ENCODE peak calls at places on chromosome 15, in eight cellular contexts. G is WTC11, H is GM12878, W is endothelial cell of umbilical vein, I is K562, J is SK-N-SH, Z is H1, P is A549. L is an unnamed sample.

GRCh38 chr15:57387011-57387410 is 10.7 kb downstream of the CGNL1 start:
- DNase-seq in G (no peak), H (no peak), W (no peak), I (no peak), J (no peak), Z (no peak), P (no peak), L (no peak)

GRCh38 chr15:58444658-58445332 is 13.0 kb downstream of the LIPC start:
- DNase-seq in G (no peak), H (no peak), W (peak), I (no peak), J (no peak), Z (no peak), P (no peak), L (peak)

GRCh38 chr15:100284701-100285100 is 57.1 kb downstream of the ADAMTS17 start:
- DNase-seq in G (no peak), H (no peak), W (no peak), I (no peak), J (no peak), Z (no peak), P (no peak), L (no peak)

GRCh38 chr15:59200560-59200959 is 6.1 kb upstream of the LDHAL6B start:
- DNase-seq in G (no peak), H (no peak), W (no peak), I (no peak), J (no peak), Z (no peak), P (no peak), L (no peak)

GRCh38 chr15:38028869-38029268 is 94.4 kb downstream of the TMCO5A start:
- DNase-seq in G (no peak), H (no peak), W (no peak), I (no peak), J (no peak), Z (no peak), P (no peak), L (no peak)

GRCh38 chr15:59138243-59138642 is 33.3 kb downstream of the CCNB2 start:
- DNase-seq in G (peak), H (no peak), W (peak), I (peak), J (peak), Z (peak), P (peak), L (peak)

GRCh38 chr15:66748320-66748779 is 46.3 kb downstream of the SMAD6 start:
- DNase-seq in G (no peak), H (no peak), W (peak), I (no peak), J (no peak), Z (peak), P (no peak), L (no peak)

GRCh38 chr15:33067456-33067855 is 127.1 kb downstream of the FMN1 start:
- DNase-seq in G (no peak), H (no peak), W (no peak), I (no peak), J (no peak), Z (no peak), P (no peak), L (no peak)

GRCh38 chr15:31397851-31398661 is 71.4 kb downstream of the KLF13 start:
- DNase-seq in G (no peak), H (no peak), W (no peak), I (no peak), J (peak), Z (no peak), P (no peak), L (no peak)

GRCh38 chr15:91824256-91824655 is 29.3 kb upstream of the SLCO3A1 start:
- DNase-seq in G (no peak), H (no peak), W (no peak), I (no peak), J (no peak), Z (no peak), P (no peak), L (no peak)

GRCh38 chr15:81308260-81308659 is 15.7 kb downstream of the STARD5 start:
- DNase-seq in G (no peak), H (no peak), W (no peak), I (no peak), J (no peak), Z (no peak), P (no peak), L (no peak)

GRCh38 chr15:59594493-59594942 is 17.1 kb upstream of the GCNT3 start:
- DNase-seq in G (no peak), H (no peak), W (peak), I (no peak), J (no peak), Z (no peak), P (peak), L (no peak)

GRCh38 chr15:25568751-25569150 is 129.9 kb upstream of the UBE3A start:
- DNase-seq in G (no peak), H (no peak), W (no peak), I (no peak), J (no peak), Z (no peak), P (no peak), L (no peak)

GRCh38 chr15:62769604-62770003 is 272.9 kb upstream of the TPM1 start:
- DNase-seq in G (no peak), H (no peak), W (no peak), I (no peak), J (no peak), Z (no peak), P (no peak), L (no peak)

GRCh38 chr15:90571063-90571541 is 41.4 kb downstream of the CRTC3 start:
- DNase-seq in G (no peak), H (no peak), W (no peak), I (peak), J (no peak), Z (no peak), P (no peak), L (peak)

GRCh38 chr15:74383695-74384565 is 16.5 kb upstream of the CYP11A1 start:
- DNase-seq in G (no peak), H (peak), W (no peak), I (peak), J (no peak), Z (no peak), P (no peak), L (no peak)

GRCh38 chr15:67253517-67254237 is 784 bp downstream of the AAGAB start:
- DNase-seq in G (no peak), H (no peak), W (no peak), I (peak), J (peak), Z (no peak), P (peak), L (no peak)

GRCh38 chr15:81155375-81156218 is 21.5 kb downstream of the CFAP161 start:
- DNase-seq in G (no peak), H (no peak), W (peak), I (peak), J (peak), Z (no peak), P (peak), L (peak)

GRCh38 chr15:33152502-33153109 is 41.9 kb downstream of the FMN1 start:
- DNase-seq in G (no peak), H (no peak), W (no peak), I (no peak), J (no peak), Z (no peak), P (no peak), L (peak)

GRCh38 chr15:29613951-29614382 is 208.3 kb downstream of the TJP1 start:
- DNase-seq in G (peak), H (no peak), W (no peak), I (peak), J (peak), Z (no peak), P (peak), L (peak)

GRCh38 chr15:32683906-32684584 is 33.8 kb upstream of the GREM1 start:
- DNase-seq in G (no peak), H (no peak), W (peak), I (no peak), J (no peak), Z (no peak), P (no peak), L (peak)

GRCh38 chr15:101451192-101451799 is 38.2 kb downstream of the PCSK6 start:
- DNase-seq in G (no peak), H (no peak), W (no peak), I (peak), J (peak), Z (no peak), P (no peak), L (peak)

GRCh38 chr15:88995449-88995848 is 82.3 kb upstream of the MFGE8 start:
- DNase-seq in G (no peak), H (no peak), W (no peak), I (no peak), J (no peak), Z (no peak), P (no peak), L (no peak)

DNA sequence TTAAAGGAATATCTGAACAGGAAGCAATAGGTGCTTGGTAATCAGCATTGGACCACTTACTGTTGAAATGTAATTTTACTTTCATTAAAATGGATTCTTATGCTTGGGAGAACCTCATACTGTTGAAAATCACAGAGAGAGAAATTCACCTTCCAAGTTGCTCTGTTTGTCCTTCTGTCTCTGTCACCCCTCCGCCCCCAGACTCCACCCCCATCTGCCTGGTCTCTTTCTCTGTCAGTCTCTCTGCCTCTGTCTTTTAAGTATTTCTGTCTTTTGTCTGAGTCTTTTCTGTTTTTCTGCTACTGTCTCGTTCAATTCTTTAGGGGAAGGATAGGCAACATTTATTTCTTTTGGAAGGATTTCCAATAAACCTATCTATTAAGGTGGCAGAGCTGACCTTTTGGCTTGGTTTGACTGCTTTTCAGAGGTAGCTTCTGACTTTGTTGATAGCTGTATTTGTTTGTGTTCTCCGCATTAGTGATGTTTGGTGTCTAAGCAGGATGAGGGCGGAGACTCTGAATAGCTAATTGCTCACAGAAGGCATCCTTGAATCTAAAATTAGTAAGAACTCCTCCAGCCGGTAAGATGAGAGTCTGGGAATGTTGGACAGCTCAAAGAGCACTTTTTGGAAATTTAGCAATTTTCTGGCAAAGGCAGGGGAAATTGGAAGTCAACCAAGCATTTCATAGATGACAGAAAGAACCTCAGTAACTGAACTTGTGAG is 174.2 kb downstream of the KLHL25 start:
- DNase-seq in G (no peak), H (no peak), W (peak), I (no peak), J (no peak), Z (no peak), P (no peak), L (no peak)
- TF ChIP-seq MAX in G (no peak), H (no peak), W (no peak), I (no peak), J (no peak), Z (no peak), P (no peak), L (no peak)

DNA sequence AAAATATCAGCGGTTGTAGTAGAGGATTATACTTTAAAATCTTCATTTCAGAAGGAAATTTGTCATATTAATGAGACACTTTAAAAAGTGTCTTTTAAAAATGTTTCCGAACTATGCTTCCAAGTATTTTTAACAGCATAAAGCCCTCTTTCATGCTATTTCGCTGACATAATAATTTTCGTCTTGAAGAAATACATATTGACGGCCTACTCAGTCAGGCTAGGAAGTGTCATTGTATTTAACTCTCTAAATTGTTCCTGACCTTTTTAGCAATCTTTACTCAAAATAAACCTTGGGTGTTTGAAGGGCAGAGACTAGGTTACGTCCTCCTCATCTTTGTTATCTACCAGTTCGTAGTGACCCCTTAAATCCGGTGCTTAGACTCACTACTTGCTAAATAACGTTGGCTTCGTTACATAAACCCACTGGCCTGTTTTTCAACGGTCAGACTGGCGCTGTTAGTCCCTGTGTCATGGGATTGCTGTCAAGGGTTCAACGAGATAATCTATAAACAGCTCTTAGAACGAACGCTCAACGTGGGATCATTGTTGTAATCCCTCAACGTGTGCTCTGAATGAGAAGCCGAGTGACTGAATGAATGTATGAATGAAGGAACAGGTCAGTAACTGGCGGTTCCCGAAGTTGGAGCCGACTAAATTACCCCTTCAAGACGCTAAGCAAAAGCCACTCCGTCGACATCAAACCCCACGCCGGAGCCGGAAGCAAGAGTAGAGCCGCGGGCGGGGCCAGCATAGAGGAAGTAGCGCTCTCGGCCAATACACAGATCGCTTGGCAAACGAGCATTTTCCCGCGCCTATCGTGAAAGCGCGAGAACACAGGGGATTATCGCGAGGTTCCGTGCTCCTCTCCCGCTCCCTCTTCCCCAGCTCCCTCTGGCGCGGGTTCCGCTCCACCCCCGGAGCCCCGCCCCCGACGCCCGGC is 516 bp upstream of the LRRC28 start:
- DNase-seq in G (peak), H (peak), W (peak), I (peak), J (peak), Z (peak), P (peak), L (peak)
- TF ChIP-seq CTCF in G (no peak), H (no peak), W (no peak), I (no peak), J (no peak), Z (no peak), P (no peak), L (no peak)

DNA sequence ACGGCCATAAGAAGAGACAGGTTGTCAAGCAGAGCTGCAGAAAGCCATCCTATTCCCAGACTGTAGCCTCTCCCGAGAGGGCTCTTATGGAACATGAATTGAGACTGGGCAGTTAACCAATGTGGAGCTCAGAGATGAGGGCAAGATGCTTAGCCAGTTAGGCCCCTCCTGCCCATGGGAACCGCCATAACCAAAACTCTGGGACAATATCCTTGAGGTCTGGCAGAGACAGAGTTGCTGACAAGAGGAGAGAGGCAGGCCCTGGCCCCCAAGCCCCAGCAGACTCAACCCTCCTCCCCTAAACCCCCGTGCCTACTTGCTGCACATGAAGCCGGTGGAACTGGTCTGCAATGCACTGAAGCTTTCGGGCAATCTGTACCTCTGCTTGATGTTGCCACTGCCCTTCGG is 4.8 kb downstream of the BMF start:
- DNase-seq in G (no peak), H (no peak), W (no peak), I (no peak), J (no peak), Z (no peak), P (no peak), L (no peak)
- TF ChIP-seq MAX in G (no peak), H (no peak), W (no peak), I (no peak), J (no peak), Z (no peak), P (no peak), L (no peak)

GRCh38 chr15:68654786-68655560 is 76.2 kb downstream of the CORO2B start:
- DNase-seq in G (no peak), H (no peak), W (no peak), I (no peak), J (no peak), Z (no peak), P (no peak), L (no peak)

GRCh38 chr15:68653031-68653635 is 74.3 kb downstream of the CORO2B start:
- DNase-seq in G (no peak), H (no peak), W (no peak), I (no peak), J (no peak), Z (no peak), P (no peak), L (no peak)

GRCh38 chr15:68652141-68652540 is 73.3 kb downstream of the CORO2B start:
- DNase-seq in G (no peak), H (no peak), W (no peak), I (no peak), J (peak), Z (no peak), P (no peak), L (no peak)

GRCh38 chr15:68653795-68654194 is 75.0 kb downstream of the CORO2B start:
- DNase-seq in G (no peak), H (no peak), W (no peak), I (no peak), J (no peak), Z (no peak), P (no peak), L (no peak)

DNA sequence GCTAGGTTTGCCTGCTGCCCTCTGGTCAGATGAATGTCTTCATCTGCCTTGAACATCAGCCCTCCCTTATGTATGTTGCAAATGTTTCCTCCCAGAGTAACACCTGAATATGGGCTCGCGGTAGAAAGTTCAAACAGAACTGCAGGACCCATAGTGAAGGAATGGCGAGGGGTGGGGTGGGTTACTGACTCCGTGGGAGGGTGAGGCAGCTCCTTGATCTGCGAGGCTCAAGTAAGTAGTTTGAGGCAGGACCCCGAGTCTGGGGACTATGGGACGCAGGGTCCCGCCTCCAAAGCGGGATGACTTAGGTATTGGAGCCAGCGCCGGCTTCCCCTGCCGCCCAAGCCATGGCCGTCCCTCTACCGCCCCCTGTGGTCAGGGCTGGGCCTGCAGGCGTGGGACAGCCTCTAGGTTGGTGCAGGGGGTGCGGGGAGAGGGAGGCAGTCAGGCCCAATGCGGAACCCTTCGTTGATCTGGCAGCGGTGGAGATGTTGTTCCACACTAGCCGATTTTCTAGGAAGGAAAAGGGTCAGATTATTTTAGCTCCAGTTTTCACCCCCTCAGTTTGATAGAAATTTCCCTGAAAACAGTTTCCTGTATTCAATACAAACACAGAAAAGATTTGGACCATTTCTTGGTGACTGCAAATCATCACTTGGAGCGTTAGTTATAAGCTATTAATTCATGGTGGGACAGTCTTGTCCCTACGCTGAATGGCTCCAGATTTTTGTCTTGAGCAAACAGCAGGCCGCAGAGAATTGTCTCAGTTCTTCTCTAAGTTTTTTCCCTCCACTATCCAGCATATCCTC is 72.3 kb downstream of the CORO2B start:
- DNase-seq in G (peak), H (no peak), W (peak), I (peak), J (peak), Z (peak), P (peak), L (peak)
- TF ChIP-seq CTCF in G (peak), H (peak), W (peak), I (peak), J (peak), Z (peak), P (peak), L (peak)

GRCh38 chr15:69265347-69265955 is 33.3 kb upstream of the PAQR5 start:
- DNase-seq in G (no peak), H (no peak), W (peak), I (peak), J (no peak), Z (no peak), P (peak), L (peak)
- TF ChIP-seq MAX in G (no peak), H (no peak), W (no peak), I (no peak), J (no peak), Z (no peak), P (no peak), L (no peak)

DNA sequence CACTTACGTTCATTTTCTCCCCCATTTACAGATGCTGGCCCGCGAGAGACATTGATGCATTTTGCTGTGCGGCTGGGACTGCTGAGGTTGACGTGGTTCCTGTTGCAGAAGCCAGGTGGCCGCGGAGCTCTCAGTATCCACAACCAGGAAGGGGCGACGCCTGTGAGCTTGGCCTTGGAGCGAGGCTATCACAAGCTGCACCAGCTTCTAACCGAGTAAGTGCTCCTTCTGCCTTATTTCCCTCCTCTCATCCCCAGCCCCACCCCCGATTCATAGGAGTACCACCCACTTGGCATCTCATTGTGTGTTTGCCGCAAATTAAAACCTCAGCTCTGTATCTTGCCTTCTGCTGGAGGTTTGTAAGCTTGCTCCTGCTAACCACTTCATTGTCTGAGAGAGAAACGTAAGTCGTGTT is 163.3 kb downstream of the AKAP13 start:
- DNase-seq in G (peak), H (no peak), W (peak), I (no peak), J (no peak), Z (peak), P (no peak), L (peak)
- TF ChIP-seq CTCF in G (no peak), H (no peak), W (no peak), I (no peak), J (no peak), Z (peak), P (no peak), L (no peak)

GRCh38 chr15:50977157-50977556 is 68.7 kb downstream of the AP4E1 start:
- DNase-seq in G (no peak), H (no peak), W (no peak), I (no peak), J (no peak), Z (no peak), P (no peak), L (no peak)
- TF ChIP-seq MAX in G (no peak), H (no peak), W (no peak), I (no peak), J (no peak), Z (no peak), P (no peak), L (no peak)

GRCh38 chr15:39167114-39168058 is 413.5 kb upstream of the THBS1 start:
- DNase-seq in G (no peak), H (no peak), W (no peak), I (no peak), J (no peak), Z (no peak), P (no peak), L (no peak)

GRCh38 chr15:39173426-39173825 is 407.5 kb upstream of the THBS1 start:
- DNase-seq in G (no peak), H (no peak), W (no peak), I (no peak), J (no peak), Z (no peak), P (no peak), L (no peak)

GRCh38 chr15:39172380-39173281 is 408.2 kb upstream of the THBS1 start:
- DNase-seq in G (no peak), H (no peak), W (peak), I (no peak), J (no peak), Z (no peak), P (no peak), L (no peak)

GRCh38 chr15:39174332-39174731 is 406.5 kb upstream of the THBS1 start:
- DNase-seq in G (no peak), H (no peak), W (no peak), I (no peak), J (no peak), Z (no peak), P (no peak), L (no peak)

GRCh38 chr15:39171944-39172368 is 408.9 kb upstream of the THBS1 start:
- DNase-seq in G (peak), H (peak), W (peak), I (peak), J (peak), Z (peak), P (peak), L (peak)
- TF ChIP-seq CTCF in G (no peak), H (no peak), W (peak), I (peak), J (peak), Z (peak), P (peak), L (peak)

L was measured in NB4.